ENCODE peak calls at places on chromosome 13, in five cellular contexts. X is GM12864, J is fibroblast of mammary gland, V is cardiac muscle cell, G is fibroblast of lung. U is an unnamed sample.

GRCh38 chr13:48831248-48831647 is 144.5 kb upstream of the FNDC3A start:
- DNase-seq in X (peak; percentile 8), V (no peak), J (peak; percentile 44), G (peak; percentile 29), U (no peak)

GRCh38 chr13:33676045-33676699 is 141.8 kb upstream of the RFC3 start:
- DNase-seq in J (peak; percentile 7), X (no peak), G (no peak), V (no peak), U (no peak)

GRCh38 chr13:50805805-50806204 is 37.7 kb downstream of the DLEU7 start:
- DNase-seq in J (peak; percentile 32), G (peak; percentile 13), V (no peak), X (no peak), U (no peak)

GRCh38 chr13:99969934-99970760 is 1.4 kb downstream of the ZIC5 start:
- DNase-seq in G (peak; percentile 30), X (no peak), J (peak; percentile 26), V (peak; percentile 75), U (no peak)

GRCh38 chr13:80654638-80655249 is 313.8 kb upstream of the SPRY2 start:
- DNase-seq in J (no peak), X (no peak), G (no peak), V (no peak), U (no peak)

GRCh38 chr13:94329277-94329676 is 150.2 kb downstream of the DCT start:
- DNase-seq in G (peak; percentile 76), V (no peak), J (peak; percentile 86), X (no peak), U (no peak)

GRCh38 chr13:98207411-98207810 is 30.3 kb upstream of the RNF113B start:
- DNase-seq in J (no peak), G (peak; percentile 70), X (no peak), V (peak; percentile 79), U (no peak)

GRCh38 chr13:44833626-44834025 is 155.6 kb downstream of the NUFIP1 start:
- DNase-seq in V (no peak), J (no peak), X (no peak), G (no peak), U (no peak)

GRCh38 chr13:112679932-112680677 is 9.7 kb upstream of the ATP11A start:
- DNase-seq in X (no peak), V (no peak), G (no peak), J (no peak), U (no peak)

GRCh38 chr13:102191951-102192461 is 209.8 kb downstream of the FGF14 start:
- DNase-seq in X (no peak), V (no peak), G (peak; percentile 91), J (peak; percentile 82), U (no peak)

GRCh38 chr13:97468331-97468730 is 34.4 kb downstream of the RAP2A start:
- DNase-seq in X (no peak), J (peak; percentile 17), V (no peak), G (no peak), U (peak; percentile 16)

GRCh38 chr13:91270031-91270430 is 77.5 kb upstream of the MIR17HG start:
- DNase-seq in G (no peak), X (no peak), J (no peak), V (no peak), U (no peak)

DNA sequence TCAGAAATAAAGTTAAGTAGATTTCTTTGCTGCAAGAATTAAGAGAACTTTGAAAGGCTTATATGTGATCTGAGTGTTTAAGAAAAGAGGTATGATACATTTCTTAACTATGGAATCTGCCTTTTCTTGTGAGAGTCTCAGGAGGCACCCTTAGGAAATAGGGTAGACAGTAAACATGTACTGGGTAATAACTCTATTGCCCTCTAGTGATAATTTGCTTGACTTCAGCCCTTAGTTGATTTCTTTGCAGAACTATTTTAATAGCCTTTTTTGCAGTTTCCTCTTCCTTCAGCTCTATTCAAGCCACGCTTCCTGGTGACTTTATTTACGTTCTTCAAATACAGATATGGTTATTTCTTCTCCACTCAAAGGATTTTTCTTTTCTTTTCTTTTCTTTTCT is 37.0 kb upstream of the CCNA1 start:
- DNase-seq in J (peak; percentile 79), V (no peak), X (no peak), G (peak; percentile 68), U (peak; percentile 40)
- TF ChIP-seq CTCF in J (peak; percentile 77), V (peak; percentile 61), X (no peak), G (peak; percentile 63), U (peak; percentile 66)

DNA sequence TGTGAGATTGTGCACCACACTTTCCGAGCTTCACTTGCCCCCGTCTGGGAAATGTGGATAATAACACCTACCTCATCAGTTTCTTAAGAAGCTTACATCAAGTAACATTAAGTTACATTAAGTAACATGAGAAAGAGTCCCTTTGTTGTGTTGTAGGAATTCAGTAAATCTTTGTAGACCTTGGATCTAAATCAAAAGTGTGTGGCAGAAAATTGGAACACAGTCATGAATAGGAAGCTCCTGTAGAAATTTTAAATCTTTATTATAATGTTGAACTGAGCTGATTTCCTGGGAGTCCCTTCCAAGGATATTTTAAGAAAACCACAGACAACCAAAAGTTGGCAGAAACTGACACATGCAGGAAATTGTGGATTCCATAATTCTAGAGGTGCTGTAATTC is 5.7 kb upstream of the ENOX1 start:
- DNase-seq in G (peak; percentile 50), X (no peak), V (no peak), J (peak; percentile 44), U (no peak)
- TF ChIP-seq CTCF in G (no peak), X (no peak), V (peak; percentile 7), J (no peak), U (no peak)

DNA sequence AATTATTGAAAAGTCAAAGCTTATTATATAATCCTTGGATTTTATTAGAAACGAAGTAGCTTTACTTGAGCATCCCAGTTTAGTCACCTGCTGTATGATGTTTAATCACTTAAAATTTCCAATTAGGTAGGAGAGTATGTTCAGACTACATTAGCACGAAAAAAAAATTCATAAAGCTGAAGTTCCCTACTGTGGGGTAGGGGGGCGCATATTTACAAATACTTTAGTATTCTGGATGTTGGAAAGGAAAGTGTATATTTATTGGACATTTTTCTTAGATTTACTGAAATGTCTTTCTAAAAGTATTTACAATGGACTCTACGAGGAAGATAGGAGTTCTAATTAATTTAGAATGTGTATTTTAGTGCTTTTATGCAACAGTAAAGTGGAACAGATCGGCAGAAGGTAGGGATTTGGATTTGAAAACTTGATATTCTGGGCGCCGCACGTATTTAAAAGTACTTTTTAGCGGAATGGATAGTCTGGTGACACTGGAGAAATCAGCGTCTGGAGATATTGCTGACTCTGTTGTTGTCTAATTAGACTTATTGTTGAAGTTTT is 1.9 kb downstream of the CDK8 start:
- DNase-seq in V (peak; percentile 13), G (peak; percentile 9), J (peak; percentile 6), X (no peak), U (no peak)
- TF ChIP-seq CTCF in V (peak; percentile 40), G (peak; percentile 16), J (peak; percentile 34), X (peak; percentile 14), U (peak; percentile 23)

GRCh38 chr13:110108348-110109139 is 198.4 kb downstream of the COL4A1 start:
- DNase-seq in G (peak; percentile 86), V (peak; percentile 81), X (no peak), J (peak; percentile 90), U (peak; percentile 71)

GRCh38 chr13:110109910-110110309 is 197.0 kb downstream of the COL4A1 start:
- DNase-seq in G (peak; percentile 96), J (peak; percentile 96), V (peak; percentile 23), X (no peak), U (peak; percentile 83)

GRCh38 chr13:110106726-110107125 is 200.2 kb downstream of the COL4A1 start:
- DNase-seq in G (peak; percentile 39), J (no peak), X (no peak), V (no peak), U (peak; percentile 22)

GRCh38 chr13:110109140-110109783 is 197.7 kb downstream of the COL4A1 start:
- DNase-seq in J (peak; percentile 35), G (no peak), X (no peak), V (no peak), U (no peak)

DNA sequence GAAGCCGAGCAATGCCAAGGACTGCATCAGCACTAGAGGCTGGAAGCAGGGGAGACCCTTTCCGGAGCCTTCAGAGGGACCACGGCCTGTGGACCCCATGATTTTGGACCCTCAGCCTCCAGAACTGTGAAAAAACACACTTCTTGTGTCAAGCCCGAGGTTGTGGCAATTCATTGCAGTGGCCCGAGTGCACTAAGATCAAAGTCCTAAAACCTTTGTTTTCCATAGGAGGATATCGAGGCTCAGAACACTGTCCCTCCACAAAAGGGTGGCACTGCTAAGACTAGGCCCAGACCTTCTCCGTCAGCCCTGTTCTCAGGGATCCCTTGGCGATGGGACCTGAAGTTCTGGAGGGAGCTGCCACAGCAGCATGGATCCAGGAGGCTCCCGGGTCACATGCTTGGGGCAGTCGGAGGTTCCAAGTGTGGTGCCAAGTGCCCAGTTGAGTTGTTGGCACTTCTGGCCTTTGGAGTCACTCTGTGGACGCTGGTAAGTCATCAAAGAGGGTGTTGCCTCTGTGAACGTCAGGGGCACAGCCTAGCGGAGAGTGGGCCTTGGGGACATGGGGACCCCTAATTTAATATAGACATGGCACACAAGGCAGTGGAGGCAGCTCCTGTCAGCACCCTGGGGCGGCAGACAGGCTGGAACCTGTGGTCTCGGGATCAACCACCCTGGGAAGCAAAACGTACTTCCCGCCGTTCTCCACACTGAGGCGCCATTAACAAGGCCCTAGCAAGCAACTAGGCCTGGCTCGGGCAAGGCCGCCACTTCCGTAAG is 199.2 kb downstream of the COL4A1 start:
- DNase-seq in V (no peak), G (no peak), X (no peak), J (no peak), U (no peak)
- TF ChIP-seq CTCF in V (peak; percentile 11), G (no peak), X (peak; percentile 17), J (peak; percentile 10), U (no peak)

GRCh38 chr13:20353973-20354372 is 121.9 kb upstream of the GJB6 start:
- DNase-seq in V (no peak), X (no peak), G (peak; percentile 67), J (peak; percentile 80), U (no peak)
- TF ChIP-seq CTCF in V (peak; percentile 26), X (no peak), G (no peak), J (peak; percentile 35), U (no peak)

GRCh38 chr13:28751210-28751935 is 32.6 kb upstream of the SLC46A3 start:
- DNase-seq in V (no peak), J (no peak), G (no peak), X (no peak), U (no peak)

GRCh38 chr13:28753208-28753892 is 34.6 kb upstream of the SLC46A3 start:
- DNase-seq in G (peak; percentile 86), V (peak; percentile 52), J (peak; percentile 91), X (no peak), U (peak; percentile 79)

GRCh38 chr13:28753946-28754345 is 35.2 kb upstream of the SLC46A3 start:
- DNase-seq in X (no peak), V (no peak), G (no peak), J (no peak), U (no peak)

GRCh38 chr13:28755546-28755870 is 36.7 kb upstream of the SLC46A3 start:
- DNase-seq in J (peak; percentile 43), X (no peak), G (no peak), V (no peak), U (no peak)

GRCh38 chr13:28754698-28755545 is 36.2 kb upstream of the SLC46A3 start:
- DNase-seq in G (no peak), J (no peak), V (peak; percentile 12), X (no peak), U (no peak)
- TF ChIP-seq CTCF in G (no peak), J (no peak), V (peak; percentile 35), X (no peak), U (no peak)

DNA sequence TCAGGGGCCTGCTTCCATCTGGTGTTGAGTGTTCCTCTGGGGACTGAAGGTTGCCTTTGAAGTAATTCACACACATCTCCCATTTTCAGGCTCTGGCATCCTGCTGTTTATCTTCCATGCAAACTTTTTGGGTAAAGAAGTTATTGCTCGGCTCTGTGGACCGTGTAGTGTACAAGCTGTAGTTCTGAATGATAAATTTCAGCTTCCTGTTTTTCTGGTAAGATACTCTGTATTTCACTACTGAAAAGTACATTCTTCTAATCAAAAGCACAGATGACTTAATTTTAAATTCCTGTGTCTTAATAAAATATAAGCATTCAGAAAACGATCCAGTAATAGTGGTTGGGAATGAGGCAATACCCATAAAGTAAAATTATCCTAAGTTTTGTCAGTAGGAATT is 36.7 kb downstream of the MPHOSPH8 start:
- DNase-seq in V (no peak), X (no peak), J (no peak), G (no peak), U (no peak)
- TF ChIP-seq CTCF in V (no peak), X (no peak), J (no peak), G (no peak), U (no peak)

U was measured in AG09319.